ENCODE peak calls at places on chromosome 11, in five cellular contexts. One of them, this sample, is unnamed.

GRCh38 chr11:110712643-110713468 is 619 bp upstream of the ARHGAP20 start:
- DNase-seq in H9: peak; percentile 28
- DNase-seq in H1: no peak
- DNase-seq in neuronal stem cell: peak; percentile 47
- DNase-seq in mesenchymal stem cell: peak; percentile 20
- DNase-seq in this sample: peak; percentile 17

GRCh38 chr11:125397421-125397820 is 98.6 kb downstream of the FEZ1 start:
- DNase-seq in H9: no peak
- DNase-seq in mesenchymal stem cell: no peak
- DNase-seq in H1: no peak
- DNase-seq in neuronal stem cell: no peak
- DNase-seq in this sample: no peak

GRCh38 chr11:32213223-32213622 is 122.3 kb downstream of the RCN1 start:
- DNase-seq in neuronal stem cell: no peak
- DNase-seq in mesenchymal stem cell: peak; percentile 36
- DNase-seq in H9: no peak
- DNase-seq in H1: no peak
- DNase-seq in this sample: peak; percentile 48

GRCh38 chr11:422249-422656 is 7.5 kb upstream of the SIGIRR start:
- DNase-seq in mesenchymal stem cell: no peak
- DNase-seq in H9: no peak
- DNase-seq in neuronal stem cell: no peak
- DNase-seq in H1: peak; percentile 28
- DNase-seq in this sample: peak; percentile 60

GRCh38 chr11:107042748-107043147 is 24.5 kb upstream of the GUCY1A2 start:
- DNase-seq in neuronal stem cell: no peak
- DNase-seq in mesenchymal stem cell: peak; percentile 61
- DNase-seq in H9: no peak
- DNase-seq in H1: no peak
- DNase-seq in this sample: no peak

GRCh38 chr11:9601041-9601875 is 27.8 kb downstream of the WEE1 start:
- DNase-seq in neuronal stem cell: no peak
- DNase-seq in mesenchymal stem cell: peak; percentile 82
- DNase-seq in H1: peak; percentile 52
- DNase-seq in H9: peak; percentile 69
- DNase-seq in this sample: no peak

GRCh38 chr11:131692961-131693360 is 322.5 kb downstream of the NTM start:
- DNase-seq in H1: no peak
- DNase-seq in neuronal stem cell: no peak
- DNase-seq in mesenchymal stem cell: no peak
- DNase-seq in H9: no peak
- DNase-seq in this sample: no peak

GRCh38 chr11:130043575-130043974 is 26.1 kb upstream of the APLP2 start:
- DNase-seq in neuronal stem cell: no peak
- DNase-seq in H1: no peak
- DNase-seq in mesenchymal stem cell: no peak
- DNase-seq in H9: no peak
- DNase-seq in this sample: no peak

GRCh38 chr11:87819141-87819540 is 356.1 kb downstream of the RAB38 start:
- DNase-seq in H9: no peak
- DNase-seq in neuronal stem cell: no peak
- DNase-seq in mesenchymal stem cell: no peak
- DNase-seq in H1: no peak
- DNase-seq in this sample: no peak

GRCh38 chr11:14565845-14566244 is 45.7 kb upstream of the PSMA1 start:
- DNase-seq in H9: no peak
- DNase-seq in H1: no peak
- DNase-seq in neuronal stem cell: no peak
- DNase-seq in mesenchymal stem cell: no peak
- DNase-seq in this sample: no peak
- H2BK12ac ChIP-seq in H9: no peak overlapping the region
- H2BK12ac ChIP-seq in H1: no peak overlapping the region
- H2BK12ac ChIP-seq in neuronal stem cell: no peak overlapping the region
- H2BK12ac ChIP-seq in mesenchymal stem cell: no peak overlapping the region
- H2BK12ac ChIP-seq in this sample: no peak overlapping the region

DNA sequence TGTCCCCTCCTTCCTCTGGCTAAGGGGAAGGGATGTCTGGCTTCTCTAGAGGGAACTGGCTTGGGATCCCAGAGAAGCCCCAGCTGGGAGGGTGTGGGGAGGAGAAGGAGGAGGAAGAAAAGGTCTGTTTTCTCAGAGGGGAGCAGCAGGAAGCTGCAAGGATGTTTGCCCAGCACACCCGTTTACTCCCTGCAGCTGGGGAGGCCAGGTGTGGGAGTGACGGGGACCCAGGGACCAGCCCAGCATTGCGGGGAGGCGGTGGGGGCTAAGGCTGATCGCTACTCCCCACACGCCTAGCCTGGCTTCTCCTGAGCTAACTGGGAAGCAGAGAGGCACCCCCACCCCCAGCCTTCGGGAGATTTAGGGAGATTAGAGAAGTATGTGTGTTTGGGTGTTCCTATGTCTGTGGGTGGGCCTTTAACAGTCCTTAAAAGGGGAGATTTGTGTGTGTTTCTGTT is 3.9 kb downstream of the CREB3L1 start:
- DNase-seq in neuronal stem cell: no peak
- DNase-seq in H1: peak; percentile 54
- DNase-seq in mesenchymal stem cell: peak; percentile 62
- DNase-seq in H9: no peak
- DNase-seq in this sample: no peak
- H4K8ac ChIP-seq in neuronal stem cell: no peak overlapping the region
- H4K8ac ChIP-seq in H1: peak overlapping the region; percentile 38
- H4K8ac ChIP-seq in mesenchymal stem cell: peak overlapping the region; percentile 56
- H4K8ac ChIP-seq in H9: no peak overlapping the region
- H4K8ac ChIP-seq in this sample: no peak overlapping the region

DNA sequence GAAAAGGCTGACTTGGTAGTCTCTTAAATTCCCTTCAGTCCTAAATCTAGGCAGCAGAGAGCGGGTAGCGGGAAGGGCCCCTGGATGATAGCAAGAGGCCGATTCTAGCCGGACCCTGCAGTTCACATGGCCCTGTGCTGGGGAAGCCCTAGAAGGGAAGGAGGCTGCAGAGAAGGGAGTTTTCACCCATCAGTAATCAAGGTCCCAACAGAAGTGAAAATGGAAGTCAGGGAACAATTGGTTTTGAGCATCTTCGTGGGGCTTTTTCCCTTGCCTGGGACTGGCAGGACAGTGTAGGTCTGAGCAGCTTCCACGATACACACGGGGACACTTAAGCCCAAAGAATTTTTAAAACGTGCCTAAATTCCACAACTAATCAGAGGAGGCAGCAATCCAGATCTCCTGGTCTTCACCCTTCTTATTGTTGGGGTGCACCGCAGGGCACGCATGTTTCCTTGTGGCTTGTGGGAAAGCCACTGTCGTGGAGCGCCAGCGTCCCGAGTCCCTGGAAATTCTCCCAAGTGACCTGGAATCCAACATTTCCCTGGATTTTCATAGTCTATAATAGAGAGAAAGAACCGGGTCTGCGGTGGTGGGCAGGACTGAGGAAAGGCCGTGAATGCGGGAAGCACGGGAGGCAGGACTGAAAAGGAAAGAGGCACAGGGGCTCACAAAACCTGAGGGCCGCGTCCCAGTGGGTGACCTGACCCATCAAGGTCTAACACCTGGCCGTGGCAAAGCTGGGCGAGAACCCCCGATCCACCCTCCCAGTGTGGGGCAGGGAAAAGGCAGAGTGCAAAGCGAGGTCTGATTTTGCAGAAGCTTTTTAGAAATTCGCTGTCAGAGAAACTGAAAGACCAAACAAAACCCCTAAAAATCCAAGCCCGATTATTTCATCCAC is 832 bp upstream of the OAF start:
- DNase-seq in H1: no peak
- DNase-seq in neuronal stem cell: no peak
- DNase-seq in H9: no peak
- DNase-seq in mesenchymal stem cell: peak; percentile 30
- DNase-seq in this sample: no peak
- H3K23ac ChIP-seq in H1: no peak overlapping the region
- H3K23ac ChIP-seq in neuronal stem cell: no peak overlapping the region
- H3K23ac ChIP-seq in H9: no peak overlapping the region
- H3K23ac ChIP-seq in mesenchymal stem cell: no peak overlapping the region
- H3K23ac ChIP-seq in this sample: no peak overlapping the region

GRCh38 chr11:36024716-36025115 is 80.9 kb downstream of the LDLRAD3 start:
- DNase-seq in H9: no peak
- DNase-seq in mesenchymal stem cell: no peak
- DNase-seq in neuronal stem cell: no peak
- DNase-seq in H1: no peak
- DNase-seq in this sample: no peak
- H2BK12ac ChIP-seq in H9: no peak overlapping the region
- H2BK12ac ChIP-seq in mesenchymal stem cell: no peak overlapping the region
- H2BK12ac ChIP-seq in neuronal stem cell: no peak overlapping the region
- H2BK12ac ChIP-seq in H1: peak overlapping the region; percentile 81
- H2BK12ac ChIP-seq in this sample: peak overlapping the region; percentile 27

DNA sequence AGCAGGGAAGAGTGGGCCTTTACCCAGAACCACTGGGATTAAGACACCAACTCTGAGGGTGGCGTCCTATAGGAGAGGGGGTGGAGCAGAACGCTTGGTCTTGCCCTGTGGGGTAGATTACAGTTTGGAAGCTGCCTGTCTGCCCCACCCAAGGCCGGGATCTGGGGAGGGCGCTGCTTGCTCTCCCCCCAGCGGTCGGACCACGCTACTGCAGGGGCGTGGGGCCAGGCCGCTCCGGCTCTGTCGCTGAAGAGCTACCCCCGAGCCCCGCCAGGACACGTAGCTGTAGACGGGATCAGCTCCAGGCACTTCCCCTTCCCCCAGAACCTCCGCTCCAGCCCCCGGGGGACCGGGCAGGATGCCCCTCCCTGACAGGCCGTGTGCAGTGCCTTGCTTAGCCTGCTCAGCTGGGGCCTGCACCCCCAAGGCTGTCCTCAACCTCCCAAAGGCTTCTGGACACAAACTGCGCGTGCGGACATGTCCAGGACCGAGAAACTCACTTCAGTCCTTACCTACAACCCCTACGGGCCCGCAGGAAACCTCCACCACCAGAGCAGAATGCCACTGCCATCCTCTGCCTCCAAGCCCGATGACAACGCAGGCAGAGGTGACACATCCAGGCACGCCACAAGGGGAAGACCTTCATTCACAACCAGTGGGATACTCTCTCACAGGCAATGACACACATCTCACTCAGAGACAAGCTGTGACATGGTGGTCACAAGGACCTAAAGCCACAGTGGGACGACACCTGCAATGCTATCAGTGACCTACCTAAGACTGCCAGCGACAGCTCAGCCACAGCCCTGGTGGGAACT is 3.6 kb downstream of the AHNAK start:
- DNase-seq in mesenchymal stem cell: peak; percentile 77
- DNase-seq in H9: peak; percentile 86
- DNase-seq in neuronal stem cell: peak; percentile 76
- DNase-seq in H1: peak; percentile 96
- DNase-seq in this sample: peak; percentile 79
- H4K8ac ChIP-seq in mesenchymal stem cell: peak overlapping the region; percentile 45
- H4K8ac ChIP-seq in H9: no peak overlapping the region
- H4K8ac ChIP-seq in neuronal stem cell: no peak overlapping the region
- H4K8ac ChIP-seq in H1: peak overlapping the region; percentile 39
- H4K8ac ChIP-seq in this sample: peak overlapping the region; percentile 43

This sample was measured in trophoblast cell.